ENCODE peak calls at places on chromosomes 3 and 15, in ten cellular contexts. One of them, this sample, is unnamed.
A peak's percentile ranks its signal among the peaks of the same experiment; 100 is the strongest.

GRCh38 chr3:42355612-42356011 is 54.8 kb downstream of the LYZL4 start:
- DNase-seq in sigmoid colon: no peak
- DNase-seq in OCI-LY7: no peak
- DNase-seq in spleen: no peak
- DNase-seq in esophagus muscularis mucosa: no peak
- DNase-seq in AG04450: no peak
- DNase-seq in coronary artery: no peak
- DNase-seq in CD8-positive, alpha-beta T cell: no peak
- DNase-seq in endodermal cell: no peak
- DNase-seq in upper lobe of right lung: no peak
- DNase-seq in this sample: no peak

GRCh38 chr15:82553846-82554245 is 13.6 kb upstream of the RPS17 start:
- DNase-seq in sigmoid colon: no peak
- DNase-seq in OCI-LY7: no peak
- DNase-seq in spleen: no peak
- DNase-seq in esophagus muscularis mucosa: no peak
- DNase-seq in AG04450: no peak
- DNase-seq in coronary artery: peak; percentile 33
- DNase-seq in CD8-positive, alpha-beta T cell: no peak
- DNase-seq in endodermal cell: no peak
- DNase-seq in upper lobe of right lung: no peak
- DNase-seq in this sample: no peak

GRCh38 chr15:89494006-89494405 is 2.4 kb downstream of the RHCG start:
- DNase-seq in sigmoid colon: peak; percentile 43
- DNase-seq in OCI-LY7: no peak
- DNase-seq in spleen: peak; percentile 47
- DNase-seq in esophagus muscularis mucosa: no peak
- DNase-seq in AG04450: no peak
- DNase-seq in coronary artery: peak; percentile 28
- DNase-seq in CD8-positive, alpha-beta T cell: no peak
- DNase-seq in endodermal cell: no peak
- DNase-seq in upper lobe of right lung: peak; percentile 29
- DNase-seq in this sample: no peak

GRCh38 chr3:166195808-166196207 is 358.6 kb upstream of the BCHE start:
- DNase-seq in sigmoid colon: no peak
- DNase-seq in OCI-LY7: no peak
- DNase-seq in spleen: no peak
- DNase-seq in esophagus muscularis mucosa: no peak
- DNase-seq in AG04450: no peak
- DNase-seq in coronary artery: no peak
- DNase-seq in CD8-positive, alpha-beta T cell: no peak
- DNase-seq in endodermal cell: no peak
- DNase-seq in upper lobe of right lung: no peak
- DNase-seq in this sample: no peak

GRCh38 chr3:160856450-160856849 is 100.4 kb downstream of the PPM1L start:
- DNase-seq in sigmoid colon: no peak
- DNase-seq in OCI-LY7: no peak
- DNase-seq in spleen: no peak
- DNase-seq in esophagus muscularis mucosa: no peak
- DNase-seq in AG04450: no peak
- DNase-seq in coronary artery: no peak
- DNase-seq in CD8-positive, alpha-beta T cell: no peak
- DNase-seq in endodermal cell: no peak
- DNase-seq in upper lobe of right lung: no peak
- DNase-seq in this sample: no peak

GRCh38 chr3:162354343-162354742 is 857.7 kb downstream of the OTOL1 start:
- DNase-seq in sigmoid colon: no peak
- DNase-seq in OCI-LY7: no peak
- DNase-seq in spleen: no peak
- DNase-seq in esophagus muscularis mucosa: no peak
- DNase-seq in AG04450: peak; percentile 55
- DNase-seq in coronary artery: no peak
- DNase-seq in CD8-positive, alpha-beta T cell: no peak
- DNase-seq in endodermal cell: no peak
- DNase-seq in upper lobe of right lung: no peak
- DNase-seq in this sample: no peak

GRCh38 chr3:14549256-14549931 is 9.3 kb upstream of the GRIP2 start:
- DNase-seq in sigmoid colon: no peak
- DNase-seq in OCI-LY7: peak; percentile 40
- DNase-seq in spleen: peak; percentile 48
- DNase-seq in esophagus muscularis mucosa: no peak
- DNase-seq in AG04450: no peak
- DNase-seq in coronary artery: no peak
- DNase-seq in CD8-positive, alpha-beta T cell: no peak
- DNase-seq in endodermal cell: no peak
- DNase-seq in upper lobe of right lung: no peak
- DNase-seq in this sample: no peak

GRCh38 chr3:10090181-10090580 is 17.9 kb downstream of the FANCD2OS start:
- DNase-seq in sigmoid colon: no peak
- DNase-seq in OCI-LY7: no peak
- DNase-seq in spleen: no peak
- DNase-seq in esophagus muscularis mucosa: no peak
- DNase-seq in AG04450: no peak
- DNase-seq in coronary artery: no peak
- DNase-seq in CD8-positive, alpha-beta T cell: no peak
- DNase-seq in endodermal cell: no peak
- DNase-seq in upper lobe of right lung: no peak
- DNase-seq in this sample: no peak

GRCh38 chr3:169760479-169760878 is 4.4 kb downstream of the TERC start:
- DNase-seq in sigmoid colon: no peak
- DNase-seq in OCI-LY7: no peak
- DNase-seq in spleen: no peak
- DNase-seq in esophagus muscularis mucosa: no peak
- DNase-seq in AG04450: no peak
- DNase-seq in coronary artery: no peak
- DNase-seq in CD8-positive, alpha-beta T cell: no peak
- DNase-seq in endodermal cell: no peak
- DNase-seq in upper lobe of right lung: no peak
- DNase-seq in this sample: no peak

GRCh38 chr15:88166330-88166993 is 90.1 kb downstream of the NTRK3 start:
- DNase-seq in sigmoid colon: no peak
- DNase-seq in OCI-LY7: peak; percentile 19
- DNase-seq in spleen: no peak
- DNase-seq in esophagus muscularis mucosa: no peak
- DNase-seq in AG04450: no peak
- DNase-seq in coronary artery: no peak
- DNase-seq in CD8-positive, alpha-beta T cell: no peak
- DNase-seq in endodermal cell: peak; percentile 91
- DNase-seq in upper lobe of right lung: no peak
- DNase-seq in this sample: no peak

GRCh38 chr15:55008397-55008796 is 188.3 kb downstream of the RSL24D1 start:
- DNase-seq in sigmoid colon: no peak
- DNase-seq in OCI-LY7: no peak
- DNase-seq in spleen: no peak
- DNase-seq in esophagus muscularis mucosa: no peak
- DNase-seq in AG04450: no peak
- DNase-seq in coronary artery: no peak
- DNase-seq in CD8-positive, alpha-beta T cell: no peak
- DNase-seq in endodermal cell: no peak
- DNase-seq in upper lobe of right lung: no peak
- DNase-seq in this sample: no peak

GRCh38 chr3:176930942-176931341 is 266.3 kb downstream of the TBL1XR1 start:
- DNase-seq in sigmoid colon: no peak
- DNase-seq in OCI-LY7: no peak
- DNase-seq in spleen: no peak
- DNase-seq in esophagus muscularis mucosa: no peak
- DNase-seq in AG04450: no peak
- DNase-seq in coronary artery: no peak
- DNase-seq in CD8-positive, alpha-beta T cell: no peak
- DNase-seq in endodermal cell: no peak
- DNase-seq in upper lobe of right lung: no peak
- DNase-seq in this sample: no peak

GRCh38 chr3:78725703-78726246 is 1042.0 kb downstream of the ROBO1 start:
- DNase-seq in sigmoid colon: no peak
- DNase-seq in OCI-LY7: no peak
- DNase-seq in spleen: no peak
- DNase-seq in esophagus muscularis mucosa: no peak
- DNase-seq in AG04450: no peak
- DNase-seq in coronary artery: no peak
- DNase-seq in CD8-positive, alpha-beta T cell: no peak
- DNase-seq in endodermal cell: no peak
- DNase-seq in upper lobe of right lung: no peak
- DNase-seq in this sample: no peak

DNA sequence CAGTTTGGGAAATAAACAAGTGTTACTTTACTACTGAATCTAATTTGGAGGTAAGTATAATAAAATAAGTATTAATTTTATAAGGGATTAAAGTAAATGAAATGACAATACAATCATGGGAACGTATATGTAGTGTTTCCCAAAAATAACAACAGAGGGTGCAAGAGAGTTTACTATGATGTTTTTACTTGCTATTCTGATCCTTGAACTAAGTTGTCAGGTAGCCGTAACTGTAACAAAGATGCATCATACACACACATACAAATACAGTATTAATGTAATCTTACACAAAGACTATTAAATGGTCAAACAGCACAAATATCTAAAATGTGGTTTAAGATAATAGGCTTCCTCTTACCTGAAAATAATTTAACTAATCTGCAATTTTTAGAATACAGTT is 311.4 kb downstream of the TBC1D5 start:
- DNase-seq in sigmoid colon: no peak
- DNase-seq in OCI-LY7: peak; percentile 29
- DNase-seq in spleen: no peak
- DNase-seq in esophagus muscularis mucosa: no peak
- DNase-seq in AG04450: peak; percentile 3
- DNase-seq in coronary artery: no peak
- DNase-seq in CD8-positive, alpha-beta T cell: no peak
- DNase-seq in endodermal cell: no peak
- DNase-seq in upper lobe of right lung: no peak
- DNase-seq in this sample: no peak
- H3K4me3 ChIP-seq in sigmoid colon: no peak overlapping the region
- H3K4me3 ChIP-seq in OCI-LY7: no peak overlapping the region
- H3K4me3 ChIP-seq in spleen: no peak overlapping the region
- H3K4me3 ChIP-seq in esophagus muscularis mucosa: no peak overlapping the region
- H3K4me3 ChIP-seq in AG04450: no peak overlapping the region
- H3K4me3 ChIP-seq in coronary artery: no peak overlapping the region
- H3K4me3 ChIP-seq in CD8-positive, alpha-beta T cell: no peak overlapping the region
- H3K4me3 ChIP-seq in endodermal cell: no peak overlapping the region
- H3K4me3 ChIP-seq in upper lobe of right lung: no peak overlapping the region
- H3K4me3 ChIP-seq in this sample: no peak overlapping the region

GRCh38 chr15:100725121-100726069 is 123.0 kb downstream of the ASB7 start:
- DNase-seq in sigmoid colon: no peak
- DNase-seq in OCI-LY7: no peak
- DNase-seq in spleen: no peak
- DNase-seq in esophagus muscularis mucosa: peak; percentile 89
- DNase-seq in AG04450: peak; percentile 76
- DNase-seq in coronary artery: peak; percentile 64
- DNase-seq in CD8-positive, alpha-beta T cell: no peak
- DNase-seq in endodermal cell: peak; percentile 37
- DNase-seq in upper lobe of right lung: no peak
- DNase-seq in this sample: no peak

GRCh38 chr15:100720406-100720967 is 118.1 kb downstream of the ASB7 start:
- DNase-seq in sigmoid colon: no peak
- DNase-seq in OCI-LY7: no peak
- DNase-seq in spleen: no peak
- DNase-seq in esophagus muscularis mucosa: peak; percentile 80
- DNase-seq in AG04450: no peak
- DNase-seq in coronary artery: peak; percentile 57
- DNase-seq in CD8-positive, alpha-beta T cell: no peak
- DNase-seq in endodermal cell: no peak
- DNase-seq in upper lobe of right lung: no peak
- DNase-seq in this sample: no peak

GRCh38 chr15:100722551-100723322 is 120.3 kb downstream of the ASB7 start:
- DNase-seq in sigmoid colon: no peak
- DNase-seq in OCI-LY7: no peak
- DNase-seq in spleen: no peak
- DNase-seq in esophagus muscularis mucosa: peak; percentile 53
- DNase-seq in AG04450: no peak
- DNase-seq in coronary artery: peak; percentile 33
- DNase-seq in CD8-positive, alpha-beta T cell: no peak
- DNase-seq in endodermal cell: no peak
- DNase-seq in upper lobe of right lung: no peak
- DNase-seq in this sample: no peak

GRCh38 chr15:100723323-100723801 is 121.0 kb downstream of the ASB7 start:
- DNase-seq in sigmoid colon: no peak
- DNase-seq in OCI-LY7: no peak
- DNase-seq in spleen: no peak
- DNase-seq in esophagus muscularis mucosa: no peak
- DNase-seq in AG04450: no peak
- DNase-seq in coronary artery: no peak
- DNase-seq in CD8-positive, alpha-beta T cell: no peak
- DNase-seq in endodermal cell: no peak
- DNase-seq in upper lobe of right lung: no peak
- DNase-seq in this sample: no peak

GRCh38 chr15:100721758-100722550 is 119.6 kb downstream of the ASB7 start:
- DNase-seq in sigmoid colon: peak; percentile 96
- DNase-seq in OCI-LY7: no peak
- DNase-seq in spleen: no peak
- DNase-seq in esophagus muscularis mucosa: peak; percentile 94
- DNase-seq in AG04450: peak; percentile 97
- DNase-seq in coronary artery: peak; percentile 87
- DNase-seq in CD8-positive, alpha-beta T cell: no peak
- DNase-seq in endodermal cell: peak; percentile 24
- DNase-seq in upper lobe of right lung: no peak
- DNase-seq in this sample: peak; percentile 63
- H3K27ac ChIP-seq in sigmoid colon: peak overlapping the region; percentile 78
- H3K27ac ChIP-seq in OCI-LY7: no peak overlapping the region
- H3K27ac ChIP-seq in spleen: no peak overlapping the region
- H3K27ac ChIP-seq in esophagus muscularis mucosa: peak overlapping the region; percentile 82
- H3K27ac ChIP-seq in AG04450: peak overlapping the region; percentile 98
- H3K27ac ChIP-seq in coronary artery: peak overlapping the region; percentile 86
- H3K27ac ChIP-seq in CD8-positive, alpha-beta T cell: no peak overlapping the region
- H3K27ac ChIP-seq in endodermal cell: no peak overlapping the region
- H3K27ac ChIP-seq in upper lobe of right lung: peak overlapping the region; percentile 76
- H3K27ac ChIP-seq in this sample: peak overlapping the region; percentile 66

DNA sequence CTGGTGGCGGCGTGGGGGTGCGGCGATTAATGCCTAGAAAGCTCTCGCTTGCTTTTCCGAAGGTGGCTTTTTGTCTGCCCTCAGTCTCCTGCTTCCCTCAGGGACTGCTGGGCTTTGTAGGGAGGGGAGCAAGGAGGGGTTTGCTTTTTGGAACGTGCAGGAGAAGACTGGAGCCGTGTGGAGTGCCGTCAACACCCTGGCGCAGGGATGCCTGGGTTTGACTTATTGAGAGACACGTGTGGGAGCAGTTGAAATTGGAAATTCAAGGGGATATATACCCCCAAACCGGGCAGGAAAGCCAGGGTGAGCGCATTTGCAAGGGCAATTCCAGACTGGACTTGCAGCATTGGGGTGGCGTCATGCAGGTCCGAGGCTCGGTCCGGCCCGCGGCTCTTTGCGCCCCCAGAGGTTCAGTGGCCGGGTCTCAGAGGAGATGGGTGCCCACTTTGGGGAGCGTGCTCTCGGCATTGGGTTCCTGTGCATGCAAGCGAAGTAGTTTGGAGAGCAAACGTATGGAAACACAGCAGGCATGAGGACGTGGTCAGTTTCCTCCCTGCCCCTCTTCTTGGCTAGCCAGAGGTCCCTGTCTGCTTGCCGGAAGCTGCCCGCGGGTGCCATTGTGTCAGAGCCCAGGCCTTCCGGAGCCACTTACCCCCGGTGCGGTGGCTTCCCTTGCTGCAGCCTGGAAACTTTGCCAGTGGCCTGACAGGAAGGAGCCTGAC is 2.2 kb downstream of the EPHB1 start:
- DNase-seq in sigmoid colon: no peak
- DNase-seq in OCI-LY7: no peak
- DNase-seq in spleen: no peak
- DNase-seq in esophagus muscularis mucosa: peak; percentile 53
- DNase-seq in AG04450: no peak
- DNase-seq in coronary artery: peak; percentile 65
- DNase-seq in CD8-positive, alpha-beta T cell: no peak
- DNase-seq in endodermal cell: peak; percentile 71
- DNase-seq in upper lobe of right lung: no peak
- DNase-seq in this sample: no peak
- H3K4me3 ChIP-seq in sigmoid colon: peak overlapping the region; percentile 82
- H3K4me3 ChIP-seq in OCI-LY7: no peak overlapping the region
- H3K4me3 ChIP-seq in spleen: peak overlapping the region; percentile 47
- H3K4me3 ChIP-seq in esophagus muscularis mucosa: peak overlapping the region; percentile 69
- H3K4me3 ChIP-seq in AG04450: no peak overlapping the region
- H3K4me3 ChIP-seq in coronary artery: peak overlapping the region; percentile 80
- H3K4me3 ChIP-seq in CD8-positive, alpha-beta T cell: no peak overlapping the region
- H3K4me3 ChIP-seq in endodermal cell: peak overlapping the region; percentile 81
- H3K4me3 ChIP-seq in upper lobe of right lung: peak overlapping the region; percentile 46
- H3K4me3 ChIP-seq in this sample: peak overlapping the region; percentile 77

GRCh38 chr3:60622349-60622748 is 628.9 kb downstream of the FHIT start:
- DNase-seq in sigmoid colon: no peak
- DNase-seq in OCI-LY7: no peak
- DNase-seq in spleen: no peak
- DNase-seq in esophagus muscularis mucosa: no peak
- DNase-seq in AG04450: no peak
- DNase-seq in coronary artery: no peak
- DNase-seq in CD8-positive, alpha-beta T cell: no peak
- DNase-seq in endodermal cell: no peak
- DNase-seq in upper lobe of right lung: no peak
- DNase-seq in this sample: no peak
- H3K27ac ChIP-seq in sigmoid colon: no peak overlapping the region
- H3K27ac ChIP-seq in OCI-LY7: no peak overlapping the region
- H3K27ac ChIP-seq in spleen: no peak overlapping the region
- H3K27ac ChIP-seq in esophagus muscularis mucosa: no peak overlapping the region
- H3K27ac ChIP-seq in AG04450: no peak overlapping the region
- H3K27ac ChIP-seq in coronary artery: no peak overlapping the region
- H3K27ac ChIP-seq in CD8-positive, alpha-beta T cell: no peak overlapping the region
- H3K27ac ChIP-seq in endodermal cell: no peak overlapping the region
- H3K27ac ChIP-seq in upper lobe of right lung: no peak overlapping the region
- H3K27ac ChIP-seq in this sample: no peak overlapping the region

This sample was measured in gastrocnemius medialis.